ENCODE peak calls at places on chromosomes 13 and 19, in seven cellular contexts. One of them, this sample, is unnamed.
A peak's percentile ranks its signal among the peaks of the same experiment; 100 is the strongest.

GRCh38 chr19:42397315-42398166 is 7.4 kb upstream of the CNFN start:
- DNase-seq in tibial nerve: no peak
- DNase-seq in pancreas: no peak
- DNase-seq in ovary: no peak
- DNase-seq in colonic mucosa: peak; percentile 26
- DNase-seq in tibial artery: no peak
- DNase-seq in heart left ventricle: no peak
- DNase-seq in this sample: no peak

GRCh38 chr19:27744926-27745844 is 1467.8 kb downstream of the UQCRFS1 start:
- DNase-seq in pancreas: no peak
- DNase-seq in heart left ventricle: no peak
- DNase-seq in tibial artery: no peak
- DNase-seq in tibial nerve: no peak
- DNase-seq in ovary: no peak
- DNase-seq in colonic mucosa: peak; percentile 7
- DNase-seq in this sample: no peak

GRCh38 chr13:20796791-20797513 is 23.2 kb upstream of the EEF1AKMT1 start:
- DNase-seq in heart left ventricle: no peak
- DNase-seq in tibial artery: no peak
- DNase-seq in pancreas: no peak
- DNase-seq in ovary: no peak
- DNase-seq in colonic mucosa: no peak
- DNase-seq in tibial nerve: no peak
- DNase-seq in this sample: no peak

GRCh38 chr19:1526979-1527649 is 3.2 kb downstream of the PLK5 start:
- DNase-seq in heart left ventricle: no peak
- DNase-seq in ovary: no peak
- DNase-seq in tibial nerve: no peak
- DNase-seq in colonic mucosa: no peak
- DNase-seq in pancreas: no peak
- DNase-seq in tibial artery: no peak
- DNase-seq in this sample: no peak

GRCh38 chr19:41930926-41931592 is 2.8 kb upstream of the ERFL start:
- DNase-seq in ovary: no peak
- DNase-seq in heart left ventricle: no peak
- DNase-seq in tibial nerve: no peak
- DNase-seq in tibial artery: no peak
- DNase-seq in pancreas: no peak
- DNase-seq in colonic mucosa: no peak
- DNase-seq in this sample: no peak

GRCh38 chr13:111043575-111043982 is 71.5 kb upstream of the ARHGEF7 start:
- DNase-seq in tibial nerve: no peak
- DNase-seq in ovary: no peak
- DNase-seq in colonic mucosa: no peak
- DNase-seq in heart left ventricle: peak; percentile 68
- DNase-seq in pancreas: no peak
- DNase-seq in tibial artery: no peak
- DNase-seq in this sample: peak; percentile 45

GRCh38 chr19:343451-343931 is 1.1 kb downstream of the MIER2 start:
- DNase-seq in heart left ventricle: no peak
- DNase-seq in pancreas: no peak
- DNase-seq in colonic mucosa: no peak
- DNase-seq in ovary: no peak
- DNase-seq in tibial nerve: no peak
- DNase-seq in tibial artery: no peak
- DNase-seq in this sample: no peak

GRCh38 chr13:30892966-30893365 is 13.1 kb upstream of the MEDAG start:
- DNase-seq in pancreas: no peak
- DNase-seq in ovary: peak; percentile 47
- DNase-seq in tibial artery: peak; percentile 84
- DNase-seq in tibial nerve: peak; percentile 59
- DNase-seq in colonic mucosa: no peak
- DNase-seq in heart left ventricle: no peak
- DNase-seq in this sample: no peak

GRCh38 chr19:18194554-18195238 is 1.7 kb downstream of the MPV17L2 start:
- DNase-seq in heart left ventricle: no peak
- DNase-seq in tibial nerve: no peak
- DNase-seq in colonic mucosa: peak; percentile 41
- DNase-seq in pancreas: no peak
- DNase-seq in tibial artery: no peak
- DNase-seq in ovary: peak; percentile 79
- DNase-seq in this sample: no peak

GRCh38 chr13:40439928-40440327 is 226.5 kb downstream of the FOXO1 start:
- DNase-seq in tibial nerve: peak; percentile 43
- DNase-seq in colonic mucosa: no peak
- DNase-seq in ovary: peak; percentile 67
- DNase-seq in pancreas: peak; percentile 25
- DNase-seq in heart left ventricle: peak; percentile 37
- DNase-seq in tibial artery: peak; percentile 79
- DNase-seq in this sample: peak; percentile 30

GRCh38 chr13:37645181-37645580 is 46.6 kb upstream of the POSTN start:
- DNase-seq in heart left ventricle: no peak
- DNase-seq in colonic mucosa: no peak
- DNase-seq in pancreas: no peak
- DNase-seq in ovary: no peak
- DNase-seq in tibial artery: no peak
- DNase-seq in tibial nerve: no peak
- DNase-seq in this sample: no peak

GRCh38 chr19:14168259-14168972 is 32.0 kb upstream of the ASF1B start:
- DNase-seq in heart left ventricle: no peak
- DNase-seq in tibial artery: no peak
- DNase-seq in tibial nerve: no peak
- DNase-seq in ovary: no peak
- DNase-seq in colonic mucosa: no peak
- DNase-seq in pancreas: no peak
- DNase-seq in this sample: no peak

GRCh38 chr19:14061081-14061749 is 661 bp downstream of the PALM3 start:
- DNase-seq in ovary: no peak
- DNase-seq in tibial nerve: no peak
- DNase-seq in colonic mucosa: no peak
- DNase-seq in heart left ventricle: no peak
- DNase-seq in pancreas: peak; percentile 46
- DNase-seq in tibial artery: no peak
- DNase-seq in this sample: no peak

GRCh38 chr13:43661321-43661720 is 125.5 kb downstream of the ENOX1 start:
- DNase-seq in colonic mucosa: no peak
- DNase-seq in tibial artery: no peak
- DNase-seq in pancreas: no peak
- DNase-seq in heart left ventricle: no peak
- DNase-seq in tibial nerve: no peak
- DNase-seq in ovary: no peak
- DNase-seq in this sample: no peak

GRCh38 chr19:55362990-55363716 is at the start of gene GARIN5B:
- DNase-seq in colonic mucosa: no peak
- DNase-seq in tibial nerve: no peak
- DNase-seq in heart left ventricle: no peak
- DNase-seq in ovary: no peak
- DNase-seq in tibial artery: no peak
- DNase-seq in pancreas: no peak
- DNase-seq in this sample: no peak

GRCh38 chr19:38004100-38004504 is 97.1 kb downstream of the SIPA1L3 start:
- DNase-seq in tibial nerve: no peak
- DNase-seq in pancreas: no peak
- DNase-seq in colonic mucosa: no peak
- DNase-seq in tibial artery: no peak
- DNase-seq in heart left ventricle: no peak
- DNase-seq in ovary: no peak
- DNase-seq in this sample: no peak

GRCh38 chr13:39034085-39034484 is 3.8 kb downstream of the PROSER1 start:
- DNase-seq in colonic mucosa: no peak
- DNase-seq in ovary: no peak
- DNase-seq in tibial artery: no peak
- DNase-seq in tibial nerve: no peak
- DNase-seq in pancreas: no peak
- DNase-seq in heart left ventricle: no peak
- DNase-seq in this sample: no peak

GRCh38 chr13:39036212-39036611 is 1.7 kb downstream of the PROSER1 start:
- DNase-seq in tibial nerve: no peak
- DNase-seq in heart left ventricle: no peak
- DNase-seq in tibial artery: no peak
- DNase-seq in pancreas: no peak
- DNase-seq in colonic mucosa: peak; percentile 30
- DNase-seq in ovary: no peak
- DNase-seq in this sample: no peak

GRCh38 chr13:39037410-39037879 is 444 bp downstream of the PROSER1 start:
- DNase-seq in tibial artery: no peak
- DNase-seq in pancreas: no peak
- DNase-seq in ovary: no peak
- DNase-seq in heart left ventricle: no peak
- DNase-seq in colonic mucosa: no peak
- DNase-seq in tibial nerve: no peak
- DNase-seq in this sample: no peak

GRCh38 chr13:39035204-39035603 is 2.7 kb downstream of the PROSER1 start:
- DNase-seq in heart left ventricle: no peak
- DNase-seq in tibial artery: no peak
- DNase-seq in pancreas: no peak
- DNase-seq in tibial nerve: no peak
- DNase-seq in colonic mucosa: no peak
- DNase-seq in ovary: no peak
- DNase-seq in this sample: no peak

DNA sequence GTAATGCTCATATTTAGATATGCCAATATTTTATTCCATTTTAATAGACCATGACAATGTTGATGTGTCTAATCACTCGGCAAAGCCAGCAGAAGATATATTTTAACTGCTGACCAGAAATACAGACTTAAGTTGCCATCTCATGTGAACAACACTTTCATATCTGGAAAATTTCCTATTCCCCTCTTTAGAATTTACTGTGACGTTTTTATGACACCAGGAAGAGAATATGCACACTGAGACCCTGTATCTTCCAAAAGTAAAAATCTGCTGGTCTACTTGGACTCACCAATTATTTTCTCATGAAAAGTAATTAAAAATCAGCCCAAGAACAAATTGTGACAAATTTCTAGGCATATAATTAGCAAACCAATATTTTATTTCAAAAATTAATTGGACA is 2.1 kb downstream of the PROSER1 start:
- DNase-seq in tibial artery: no peak
- DNase-seq in colonic mucosa: no peak
- DNase-seq in ovary: no peak
- DNase-seq in pancreas: no peak
- DNase-seq in tibial nerve: no peak
- DNase-seq in heart left ventricle: no peak
- DNase-seq in this sample: no peak
- H3K4me1 ChIP-seq in tibial artery: peaks cover 16% of the 10 kb centered on the region
- H3K4me1 ChIP-seq in colonic mucosa: peaks cover 8% of the 10 kb centered on the region
- H3K4me1 ChIP-seq in ovary: peaks cover 2% of the 10 kb centered on the region
- H3K4me1 ChIP-seq in pancreas: peaks cover 8% of the 10 kb centered on the region
- H3K4me1 ChIP-seq in tibial nerve: peaks cover 31% of the 10 kb centered on the region
- H3K4me1 ChIP-seq in heart left ventricle: peaks cover 48% of the 10 kb centered on the region
- H3K4me1 ChIP-seq in this sample: peaks cover 75% of the 10 kb centered on the region

GRCh38 chr19:40681039-40681438 is 9.4 kb downstream of the NUMBL start:
- DNase-seq in pancreas: no peak
- DNase-seq in heart left ventricle: no peak
- DNase-seq in tibial artery: no peak
- DNase-seq in ovary: no peak
- DNase-seq in tibial nerve: no peak
- DNase-seq in colonic mucosa: no peak
- DNase-seq in this sample: no peak
- H3K36me3 ChIP-seq in pancreas: no peaks in the 10 kb centered on the region
- H3K36me3 ChIP-seq in heart left ventricle: peaks cover 100% of the 10 kb centered on the region
- H3K36me3 ChIP-seq in tibial artery: peaks cover 93% of the 10 kb centered on the region
- H3K36me3 ChIP-seq in ovary: no peaks in the 10 kb centered on the region
- H3K36me3 ChIP-seq in tibial nerve: peaks cover 3% of the 10 kb centered on the region
- H3K36me3 ChIP-seq in colonic mucosa: no peaks in the 10 kb centered on the region
- H3K36me3 ChIP-seq in this sample: peaks cover 97% of the 10 kb centered on the region

DNA sequence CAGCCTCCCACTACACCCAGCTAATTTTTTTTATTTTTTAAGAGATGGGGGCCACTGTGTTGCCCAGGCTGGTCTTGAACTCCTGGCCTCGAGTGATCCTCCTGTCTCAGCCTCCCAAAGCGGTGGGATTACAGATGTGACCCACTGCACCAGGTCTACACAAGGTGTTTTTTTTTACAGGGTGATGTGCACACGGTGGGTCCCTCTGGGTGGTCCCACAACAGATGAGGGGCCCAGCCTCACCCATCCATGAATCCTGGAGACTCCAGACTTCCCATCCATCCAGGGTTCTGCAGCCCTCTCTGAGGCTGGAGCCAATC is 602 bp upstream of the KLF2 start:
- DNase-seq in tibial nerve: no peak
- DNase-seq in colonic mucosa: no peak
- DNase-seq in ovary: no peak
- DNase-seq in heart left ventricle: no peak
- DNase-seq in pancreas: no peak
- DNase-seq in tibial artery: no peak
- DNase-seq in this sample: no peak
- H3K4me1 ChIP-seq in tibial nerve: peaks cover 26% of the 10 kb centered on the region
- H3K4me1 ChIP-seq in colonic mucosa: peaks cover 3% of the 10 kb centered on the region
- H3K4me1 ChIP-seq in ovary: peaks cover 11% of the 10 kb centered on the region
- H3K4me1 ChIP-seq in heart left ventricle: peaks cover 31% of the 10 kb centered on the region
- H3K4me1 ChIP-seq in pancreas: no peaks in the 10 kb centered on the region
- H3K4me1 ChIP-seq in tibial artery: peaks cover 30% of the 10 kb centered on the region
- H3K4me1 ChIP-seq in this sample: peaks cover 50% of the 10 kb centered on the region

DNA sequence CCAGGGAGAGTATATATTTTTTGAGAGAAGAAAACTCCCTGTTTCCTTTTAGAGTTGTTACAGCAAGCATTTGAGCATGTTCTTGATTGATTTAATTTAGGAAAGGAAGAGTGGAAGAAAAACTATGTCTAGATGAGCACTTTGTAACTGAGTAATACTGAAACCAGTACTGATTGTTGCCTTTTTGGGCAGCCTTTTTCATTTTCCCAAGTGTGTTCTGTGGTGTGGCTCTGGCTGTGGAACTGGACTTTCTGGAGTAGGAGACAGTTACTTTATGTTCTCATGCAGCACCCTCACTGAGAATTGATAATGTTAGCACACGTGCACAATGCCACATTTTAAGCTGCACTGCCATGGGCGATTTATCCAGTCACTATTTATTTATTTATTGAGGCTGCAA is 211.5 kb downstream of the LMO7 start:
- DNase-seq in heart left ventricle: no peak
- DNase-seq in ovary: no peak
- DNase-seq in colonic mucosa: no peak
- DNase-seq in tibial nerve: no peak
- DNase-seq in pancreas: no peak
- DNase-seq in tibial artery: no peak
- DNase-seq in this sample: no peak
- H3K36me3 ChIP-seq in heart left ventricle: peaks cover 77% of the 10 kb centered on the region
- H3K36me3 ChIP-seq in ovary: no peaks in the 10 kb centered on the region
- H3K36me3 ChIP-seq in colonic mucosa: peaks cover 6% of the 10 kb centered on the region
- H3K36me3 ChIP-seq in tibial nerve: no peaks in the 10 kb centered on the region
- H3K36me3 ChIP-seq in pancreas: peaks cover 8% of the 10 kb centered on the region
- H3K36me3 ChIP-seq in tibial artery: peaks cover 17% of the 10 kb centered on the region
- H3K36me3 ChIP-seq in this sample: peaks cover 80% of the 10 kb centered on the region